ENCODE peak calls at places on chromosomes 2 and 18, in seven cellular contexts. One of them, this sample, is unnamed.
A peak's percentile ranks its signal among the peaks of the same experiment; 100 is the strongest.

GRCh38 chr2:238240761-238241711 is 1.2 kb upstream of the HES6 start:
- DNase-seq in IMR-90: no peak
- DNase-seq in H1: peak; percentile 85
- DNase-seq in neuronal stem cell: peak; percentile 86
- DNase-seq in mesenchymal stem cell: peak; percentile 45
- DNase-seq in H9: peak; percentile 91
- DNase-seq in trophoblast cell: peak; percentile 45
- DNase-seq in this sample: peak; percentile 91

GRCh38 chr2:214557884-214558283 is 147.0 kb downstream of the VWC2L start:
- DNase-seq in IMR-90: no peak
- DNase-seq in H1: no peak
- DNase-seq in neuronal stem cell: no peak
- DNase-seq in mesenchymal stem cell: no peak
- DNase-seq in H9: no peak
- DNase-seq in trophoblast cell: no peak
- DNase-seq in this sample: no peak

GRCh38 chr2:157152362-157152761 is 105.1 kb upstream of the GALNT5 start:
- DNase-seq in IMR-90: no peak
- DNase-seq in H1: no peak
- DNase-seq in neuronal stem cell: no peak
- DNase-seq in mesenchymal stem cell: no peak
- DNase-seq in H9: no peak
- DNase-seq in trophoblast cell: no peak
- DNase-seq in this sample: no peak

GRCh38 chr2:46303233-46303632 is 6.0 kb downstream of the EPAS1 start:
- DNase-seq in IMR-90: no peak
- DNase-seq in H1: no peak
- DNase-seq in neuronal stem cell: no peak
- DNase-seq in mesenchymal stem cell: no peak
- DNase-seq in H9: no peak
- DNase-seq in trophoblast cell: peak; percentile 6
- DNase-seq in this sample: no peak

GRCh38 chr2:86744152-86744551 is 24.1 kb downstream of the RMND5A start:
- DNase-seq in IMR-90: no peak
- DNase-seq in H1: no peak
- DNase-seq in neuronal stem cell: no peak
- DNase-seq in mesenchymal stem cell: no peak
- DNase-seq in H9: no peak
- DNase-seq in trophoblast cell: no peak
- DNase-seq in this sample: peak; percentile 47

GRCh38 chr2:49664827-49665226 is 510.5 kb upstream of the FSHR start:
- DNase-seq in IMR-90: no peak
- DNase-seq in H1: no peak
- DNase-seq in neuronal stem cell: no peak
- DNase-seq in mesenchymal stem cell: no peak
- DNase-seq in H9: no peak
- DNase-seq in trophoblast cell: no peak
- DNase-seq in this sample: no peak

GRCh38 chr18:23722646-23723045 is 33.4 kb downstream of the LAMA3 start:
- DNase-seq in IMR-90: peak; percentile 31
- DNase-seq in H1: no peak
- DNase-seq in neuronal stem cell: no peak
- DNase-seq in mesenchymal stem cell: peak; percentile 43
- DNase-seq in H9: no peak
- DNase-seq in trophoblast cell: no peak
- DNase-seq in this sample: no peak

GRCh38 chr2:156189584-156189983 is 142.9 kb downstream of the NR4A2 start:
- DNase-seq in IMR-90: no peak
- DNase-seq in H1: no peak
- DNase-seq in neuronal stem cell: no peak
- DNase-seq in mesenchymal stem cell: no peak
- DNase-seq in H9: no peak
- DNase-seq in trophoblast cell: no peak
- DNase-seq in this sample: peak; percentile 4

GRCh38 chr18:35478520-35479435 is 19.0 kb downstream of the INO80C start:
- DNase-seq in IMR-90: peak; percentile 86
- DNase-seq in H1: no peak
- DNase-seq in neuronal stem cell: no peak
- DNase-seq in mesenchymal stem cell: peak; percentile 98
- DNase-seq in H9: no peak
- DNase-seq in trophoblast cell: peak; percentile 87
- DNase-seq in this sample: no peak

GRCh38 chr2:100011272-100011711 is 131.1 kb downstream of the AFF3 start:
- DNase-seq in IMR-90: peak; percentile 99
- DNase-seq in H1: no peak
- DNase-seq in neuronal stem cell: no peak
- DNase-seq in mesenchymal stem cell: peak; percentile 97
- DNase-seq in H9: no peak
- DNase-seq in trophoblast cell: peak; percentile 80
- DNase-seq in this sample: no peak

GRCh38 chr18:59298871-59299270 is 19.6 kb downstream of the CPLX4 start:
- DNase-seq in IMR-90: no peak
- DNase-seq in H1: no peak
- DNase-seq in neuronal stem cell: no peak
- DNase-seq in mesenchymal stem cell: no peak
- DNase-seq in H9: no peak
- DNase-seq in trophoblast cell: no peak
- DNase-seq in this sample: no peak

GRCh38 chr18:12236934-12237832 is 17.0 kb upstream of the CIDEA start:
- DNase-seq in IMR-90: peak; percentile 36
- DNase-seq in H1: peak; percentile 97
- DNase-seq in neuronal stem cell: peak; percentile 64
- DNase-seq in mesenchymal stem cell: peak; percentile 59
- DNase-seq in H9: peak; percentile 86
- DNase-seq in trophoblast cell: peak; percentile 73
- DNase-seq in this sample: peak; percentile 63

GRCh38 chr18:69469444-69469919 is 68.8 kb downstream of the DOK6 start:
- DNase-seq in IMR-90: no peak
- DNase-seq in H1: peak; percentile 67
- DNase-seq in neuronal stem cell: no peak
- DNase-seq in mesenchymal stem cell: no peak
- DNase-seq in H9: peak; percentile 63
- DNase-seq in trophoblast cell: peak; percentile 11
- DNase-seq in this sample: peak; percentile 77

GRCh38 chr2:109135572-109136185 is 6.7 kb downstream of the SH3RF3 start:
- DNase-seq in IMR-90: no peak
- DNase-seq in H1: peak; percentile 8
- DNase-seq in neuronal stem cell: peak; percentile 48
- DNase-seq in mesenchymal stem cell: no peak
- DNase-seq in H9: no peak
- DNase-seq in trophoblast cell: no peak
- DNase-seq in this sample: peak; percentile 46

GRCh38 chr2:183024701-183025100 is 13.6 kb downstream of the NCKAP1 start:
- DNase-seq in IMR-90: peak; percentile 35
- DNase-seq in H1: no peak
- DNase-seq in neuronal stem cell: no peak
- DNase-seq in mesenchymal stem cell: peak; percentile 31
- DNase-seq in H9: no peak
- DNase-seq in trophoblast cell: no peak
- DNase-seq in this sample: no peak

GRCh38 chr2:166539340-166540162 is 45.5 kb upstream of the SCN7A start:
- DNase-seq in IMR-90: peak; percentile 84
- DNase-seq in H1: no peak
- DNase-seq in neuronal stem cell: peak; percentile 73
- DNase-seq in mesenchymal stem cell: peak; percentile 72
- DNase-seq in H9: peak; percentile 32
- DNase-seq in trophoblast cell: peak; percentile 81
- DNase-seq in this sample: peak; percentile 68

GRCh38 chr2:101832114-101832513 is 134.6 kb downstream of the MAP4K4 start:
- DNase-seq in IMR-90: no peak
- DNase-seq in H1: no peak
- DNase-seq in neuronal stem cell: no peak
- DNase-seq in mesenchymal stem cell: no peak
- DNase-seq in H9: no peak
- DNase-seq in trophoblast cell: no peak
- DNase-seq in this sample: no peak

GRCh38 chr2:214830794-214831346 is 21.4 kb upstream of the BARD1 start:
- DNase-seq in IMR-90: peak; percentile 37
- DNase-seq in H1: no peak
- DNase-seq in neuronal stem cell: no peak
- DNase-seq in mesenchymal stem cell: peak; percentile 18
- DNase-seq in H9: peak; percentile 38
- DNase-seq in trophoblast cell: peak; percentile 30
- DNase-seq in this sample: peak; percentile 67

GRCh38 chr18:5106730-5107129 is 90.3 kb downstream of the AKAIN1 start:
- DNase-seq in IMR-90: no peak
- DNase-seq in H1: no peak
- DNase-seq in neuronal stem cell: no peak
- DNase-seq in mesenchymal stem cell: no peak
- DNase-seq in H9: no peak
- DNase-seq in trophoblast cell: no peak
- DNase-seq in this sample: peak; percentile 54

GRCh38 chr2:65396348-65397026 is 35.9 kb downstream of the SPRED2 start:
- DNase-seq in IMR-90: peak; percentile 57
- DNase-seq in H1: no peak
- DNase-seq in neuronal stem cell: no peak
- DNase-seq in mesenchymal stem cell: peak; percentile 80
- DNase-seq in H9: no peak
- DNase-seq in trophoblast cell: peak; percentile 92
- DNase-seq in this sample: no peak

GRCh38 chr2:99787762-99788382 is 298.1 kb upstream of the REV1 start:
- DNase-seq in IMR-90: peak; percentile 48
- DNase-seq in H1: no peak
- DNase-seq in neuronal stem cell: no peak
- DNase-seq in mesenchymal stem cell: no peak
- DNase-seq in H9: no peak
- DNase-seq in trophoblast cell: peak; percentile 21
- DNase-seq in this sample: no peak

GRCh38 chr18:26721876-26722581 is 143.5 kb downstream of the AQP4 start:
- DNase-seq in IMR-90: no peak
- DNase-seq in H1: no peak
- DNase-seq in neuronal stem cell: no peak
- DNase-seq in mesenchymal stem cell: no peak
- DNase-seq in H9: no peak
- DNase-seq in trophoblast cell: no peak
- DNase-seq in this sample: no peak

GRCh38 chr2:71990826-71991225 is 156.8 kb downstream of the CYP26B1 start:
- DNase-seq in IMR-90: no peak
- DNase-seq in H1: no peak
- DNase-seq in neuronal stem cell: no peak
- DNase-seq in mesenchymal stem cell: no peak
- DNase-seq in H9: no peak
- DNase-seq in trophoblast cell: no peak
- DNase-seq in this sample: no peak

DNA sequence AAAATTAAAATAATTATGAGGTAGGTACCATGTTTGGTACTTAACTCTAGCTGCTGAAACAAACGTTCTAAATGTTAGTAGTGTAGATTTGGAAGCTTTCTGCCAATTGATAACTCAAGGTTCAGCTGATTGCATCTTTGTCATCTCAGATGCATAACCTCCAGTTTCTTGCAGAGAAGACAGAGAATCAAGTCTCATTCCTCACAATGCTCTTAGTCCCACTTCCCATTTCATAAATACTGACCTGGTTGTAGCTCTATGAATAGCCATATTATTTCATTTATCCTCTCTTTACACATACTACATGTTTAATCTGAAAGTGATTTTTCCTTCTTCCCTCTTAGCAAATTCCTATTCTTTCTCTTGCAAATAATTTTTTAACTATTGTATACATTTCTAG is 178.5 kb upstream of the SETBP1 start:
- DNase-seq in IMR-90: no peak
- DNase-seq in H1: no peak
- DNase-seq in neuronal stem cell: no peak
- DNase-seq in mesenchymal stem cell: no peak
- DNase-seq in H9: no peak
- DNase-seq in trophoblast cell: no peak
- DNase-seq in this sample: no peak
- H2AK5ac ChIP-seq in IMR-90: no peak overlapping the region
- H2AK5ac ChIP-seq in H1: no peak overlapping the region
- H2AK5ac ChIP-seq in neuronal stem cell: no peak overlapping the region
- H2AK5ac ChIP-seq in mesenchymal stem cell: no peak overlapping the region
- H2AK5ac ChIP-seq in H9: no peak overlapping the region
- H2AK5ac ChIP-seq in trophoblast cell: no peak overlapping the region
- H2AK5ac ChIP-seq in this sample: no peak overlapping the region

GRCh38 chr2:217195658-217196446 is 336.0 kb upstream of the TNP1 start:
- DNase-seq in IMR-90: no peak
- DNase-seq in H1: no peak
- DNase-seq in neuronal stem cell: no peak
- DNase-seq in mesenchymal stem cell: no peak
- DNase-seq in H9: no peak
- DNase-seq in trophoblast cell: no peak
- DNase-seq in this sample: no peak
- H2AK5ac ChIP-seq in IMR-90: no peak overlapping the region
- H2AK5ac ChIP-seq in H1: no peak overlapping the region
- H2AK5ac ChIP-seq in neuronal stem cell: no peak overlapping the region
- H2AK5ac ChIP-seq in mesenchymal stem cell: no peak overlapping the region
- H2AK5ac ChIP-seq in H9: no peak overlapping the region
- H2AK5ac ChIP-seq in trophoblast cell: no peak overlapping the region
- H2AK5ac ChIP-seq in this sample: no peak overlapping the region

DNA sequence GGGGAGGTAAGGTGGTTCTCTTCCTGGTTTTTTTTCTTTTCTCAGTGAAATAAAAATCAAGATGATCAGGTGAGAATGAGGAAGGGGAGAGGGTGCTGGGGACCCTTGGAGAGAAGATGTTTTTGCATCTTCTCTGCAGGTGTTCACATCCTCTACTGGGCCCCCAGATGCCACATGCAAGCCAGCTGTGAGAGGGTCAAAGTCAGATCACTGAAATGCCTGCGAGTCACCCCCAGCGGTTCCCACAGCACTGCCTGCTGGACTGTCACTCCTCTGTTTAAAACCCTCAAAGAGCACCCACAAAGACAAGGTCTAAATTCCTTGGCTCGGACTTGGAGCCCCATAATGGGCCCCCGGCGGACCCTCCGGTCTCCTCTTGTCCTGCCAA is 69.8 kb upstream of the FHL2 start:
- DNase-seq in IMR-90: no peak
- DNase-seq in H1: no peak
- DNase-seq in neuronal stem cell: no peak
- DNase-seq in mesenchymal stem cell: no peak
- DNase-seq in H9: no peak
- DNase-seq in trophoblast cell: no peak
- DNase-seq in this sample: no peak
- H2AK5ac ChIP-seq in IMR-90: no peak overlapping the region
- H2AK5ac ChIP-seq in H1: no peak overlapping the region
- H2AK5ac ChIP-seq in neuronal stem cell: no peak overlapping the region
- H2AK5ac ChIP-seq in mesenchymal stem cell: no peak overlapping the region
- H2AK5ac ChIP-seq in H9: no peak overlapping the region
- H2AK5ac ChIP-seq in trophoblast cell: no peak overlapping the region
- H2AK5ac ChIP-seq in this sample: no peak overlapping the region

GRCh38 chr2:79982445-79982844 is 322.1 kb downstream of the LRRTM1 start:
- DNase-seq in IMR-90: no peak
- DNase-seq in H1: peak; percentile 73
- DNase-seq in neuronal stem cell: no peak
- DNase-seq in mesenchymal stem cell: no peak
- DNase-seq in H9: peak; percentile 71
- DNase-seq in trophoblast cell: peak; percentile 3
- DNase-seq in this sample: peak; percentile 79

GRCh38 chr2:79981316-79981715 is 323.2 kb downstream of the LRRTM1 start:
- DNase-seq in IMR-90: no peak
- DNase-seq in H1: no peak
- DNase-seq in neuronal stem cell: no peak
- DNase-seq in mesenchymal stem cell: no peak
- DNase-seq in H9: no peak
- DNase-seq in trophoblast cell: no peak
- DNase-seq in this sample: no peak

GRCh38 chr2:79985145-79985544 is 319.4 kb downstream of the LRRTM1 start:
- DNase-seq in IMR-90: no peak
- DNase-seq in H1: no peak
- DNase-seq in neuronal stem cell: no peak
- DNase-seq in mesenchymal stem cell: no peak
- DNase-seq in H9: no peak
- DNase-seq in trophoblast cell: no peak
- DNase-seq in this sample: no peak

GRCh38 chr2:79985571-79985970 is 319.0 kb downstream of the LRRTM1 start:
- DNase-seq in IMR-90: no peak
- DNase-seq in H1: no peak
- DNase-seq in neuronal stem cell: no peak
- DNase-seq in mesenchymal stem cell: no peak
- DNase-seq in H9: no peak
- DNase-seq in trophoblast cell: no peak
- DNase-seq in this sample: no peak

GRCh38 chr2:79984476-79984875 is 320.1 kb downstream of the LRRTM1 start:
- DNase-seq in IMR-90: peak; percentile 55
- DNase-seq in H1: no peak
- DNase-seq in neuronal stem cell: no peak
- DNase-seq in mesenchymal stem cell: no peak
- DNase-seq in H9: no peak
- DNase-seq in trophoblast cell: no peak
- DNase-seq in this sample: no peak
- H2AK5ac ChIP-seq in IMR-90: no peak overlapping the region
- H2AK5ac ChIP-seq in H1: no peak overlapping the region
- H2AK5ac ChIP-seq in neuronal stem cell: no peak overlapping the region
- H2AK5ac ChIP-seq in mesenchymal stem cell: no peak overlapping the region
- H2AK5ac ChIP-seq in H9: no peak overlapping the region
- H2AK5ac ChIP-seq in trophoblast cell: no peak overlapping the region
- H2AK5ac ChIP-seq in this sample: no peak overlapping the region

This sample was measured in mesendoderm.